ENCODE peak calls at places on chromosomes 12 and 14, in five cellular contexts. P, G, U, B and J are unnamed samples.

GRCh38 chr12:32139064-32139421 is 32.4 kb downstream of the BICD1 start:
- DNase-seq in P (no peak), G (peak; percentile 66), U (no peak), B (no peak), J (no peak)

GRCh38 chr12:27667540-27667939 is 28.7 kb upstream of the REP15 start:
- DNase-seq in P (no peak), G (peak; percentile 76), U (peak; percentile 88), B (no peak), J (no peak)

GRCh38 chr12:87127272-87127671 is 871.1 kb upstream of the MGAT4C start:
- DNase-seq in P (no peak), G (peak; percentile 61), U (no peak), B (no peak), J (no peak)

GRCh38 chr12:85043829-85044228 is 7.7 kb downstream of the LRRIQ1 start:
- DNase-seq in P (no peak), G (no peak), U (no peak), B (no peak), J (no peak)

GRCh38 chr12:79634957-79635471 is 55.8 kb downstream of the PAWR start:
- DNase-seq in P (no peak), G (no peak), U (no peak), B (no peak), J (no peak)

GRCh38 chr14:105021656-105022275 is 883 bp upstream of the CDCA4 start:
- DNase-seq in P (peak; percentile 75), G (peak; percentile 44), U (peak; percentile 79), B (peak; percentile 47), J (peak; percentile 29)

GRCh38 chr14:49545716-49546115 is 40.5 kb downstream of the RPS29 start:
- DNase-seq in P (no peak), G (no peak), U (no peak), B (no peak), J (no peak)

GRCh38 chr14:61528591-61529021 is 166.7 kb upstream of the HIF1A start:
- DNase-seq in P (no peak), G (peak; percentile 98), U (no peak), B (no peak), J (no peak)

GRCh38 chr12:99960312-99960711 is 24.4 kb downstream of the ANKS1B start:
- DNase-seq in P (no peak), G (no peak), U (no peak), B (no peak), J (no peak)

GRCh38 chr14:58607571-58608317 is 30.0 kb upstream of the DACT1 start:
- DNase-seq in P (no peak), G (peak; percentile 87), U (no peak), B (no peak), J (no peak)

GRCh38 chr14:76376001-76376404 is at the start of gene ESRRB:
- DNase-seq in P (no peak), G (peak; percentile 5), U (peak; percentile 59), B (peak; percentile 19), J (no peak)

GRCh38 chr14:59540852-59541251 is 35.8 kb downstream of the CCDC175 start:
- DNase-seq in P (no peak), G (no peak), U (no peak), B (no peak), J (no peak)

GRCh38 chr14:69769623-69770022 is 2.7 kb downstream of the SRSF5 start:
- DNase-seq in P (no peak), G (no peak), U (no peak), B (no peak), J (no peak)